ENCODE peak calls at places on chromosome 3, in four cellular contexts. G is bronchial epithelial cell, Q is right atrium auricular region, V is NCI-H2081. B is an unnamed sample.

GRCh38 chr3:121651684-121652083 is 9.0 kb downstream of the HCLS1 start:
- DNase-seq in Q (no peak), V (peak), G (peak), B (peak)

GRCh38 chr3:43774799-43775198 is 84.1 kb downstream of the ABHD5 start:
- DNase-seq in V (no peak), Q (no peak), G (no peak), B (no peak)

GRCh38 chr3:191330309-191330712 is at the start of gene UTS2B:
- DNase-seq in V (no peak), Q (no peak), G (peak), B (peak)

GRCh38 chr3:170690133-170690981 is 104.5 kb upstream of the SLC7A14 start:
- DNase-seq in V (peak), Q (peak), G (no peak), B (peak)

GRCh38 chr3:149879872-149880271 is 66.9 kb downstream of the RNF13 start:
- DNase-seq in V (peak), Q (peak), G (peak), B (peak)

GRCh38 chr3:94226058-94226457 is 163.2 kb downstream of the NSUN3 start:
- DNase-seq in V (no peak), Q (no peak), G (peak), B (peak)

GRCh38 chr3:123372789-123373534 is 75.9 kb downstream of the ADCY5 start:
- DNase-seq in V (no peak), Q (no peak), G (peak), B (no peak)

GRCh38 chr3:17795733-17796132 is 53.3 kb upstream of the TBC1D5 start:
- DNase-seq in V (no peak), Q (no peak), G (peak), B (no peak)

GRCh38 chr3:4290272-4290893 is 12.8 kb upstream of the SETMAR start:
- DNase-seq in Q (no peak), V (no peak), G (peak), B (peak)

GRCh38 chr3:196989721-196990262 is 21.2 kb upstream of the PIGZ start:
- DNase-seq in Q (no peak), G (no peak), V (no peak), B (no peak)

GRCh38 chr3:30352919-30353318 is 253.5 kb upstream of the TGFBR2 start:
- DNase-seq in V (no peak), G (no peak), Q (no peak), B (no peak)

GRCh38 chr3:7190094-7190493 is 329.2 kb downstream of the GRM7 start:
- DNase-seq in V (no peak), G (no peak), Q (no peak), B (peak)

GRCh38 chr3:14791343-14791945 is 27.3 kb upstream of the FGD5 start:
- DNase-seq in Q (peak), V (peak), G (peak), B (peak)

GRCh38 chr3:41199866-41200668 is 762 bp downstream of the CTNNB1 start:
- DNase-seq in G (peak), V (no peak), Q (no peak), B (peak)

GRCh38 chr3:36871379-36872126 is 73.3 kb downstream of the TRANK1 start:
- DNase-seq in Q (no peak), G (no peak), V (no peak), B (no peak)

GRCh38 chr3:60839242-60839641 is 412.0 kb downstream of the FHIT start:
- DNase-seq in G (peak), V (no peak), Q (no peak), B (peak)

GRCh38 chr3:50608278-50608677 is 3.3 kb downstream of the CISH start:
- DNase-seq in G (no peak), Q (no peak), V (no peak), B (no peak)

GRCh38 chr3:117059054-117059989 is 349.7 kb downstream of the TUSC7 start:
- DNase-seq in V (peak), G (peak), Q (no peak), B (peak)

GRCh38 chr3:37072892-37073291 is 79.6 kb downstream of the MLH1 start:
- DNase-seq in V (no peak), G (peak), Q (no peak), B (no peak)

GRCh38 chr3:196235452-196236122 is 19.3 kb downstream of the SLC51A start:
- DNase-seq in G (no peak), V (no peak), Q (no peak), B (no peak)

GRCh38 chr3:101010316-101010715 is 17.1 kb upstream of the ABI3BP start:
- DNase-seq in G (peak), Q (no peak), V (no peak), B (no peak)

GRCh38 chr3:112979244-112979832 is 4.4 kb upstream of the CD200R1 start:
- DNase-seq in V (peak), G (peak), Q (no peak), B (peak)

GRCh38 chr3:72258786-72259185 is 473.8 kb upstream of the PROK2 start:
- DNase-seq in V (no peak), Q (no peak), G (no peak), B (no peak)

GRCh38 chr3:67610458-67610857 is 44.0 kb downstream of the SUCLG2 start:
- DNase-seq in V (no peak), Q (no peak), G (peak), B (peak)

GRCh38 chr3:182165234-182165633 is 453.5 kb downstream of the SOX2 start:
- DNase-seq in V (no peak), G (peak), Q (no peak), B (peak)

GRCh38 chr3:129061077-129061887 is 703 bp downstream of the GP9 start:
- DNase-seq in V (no peak), Q (no peak), G (no peak), B (no peak)

GRCh38 chr3:181633556-181633955 is 78.2 kb upstream of the SOX2 start:
- DNase-seq in G (no peak), Q (no peak), V (no peak), B (no peak)

GRCh38 chr3:5217824-5218595 is 30.5 kb downstream of the EDEM1 start:
- DNase-seq in Q (no peak), V (no peak), G (no peak), B (no peak)

GRCh38 chr3:125684199-125684598 is 88.9 kb upstream of the OSBPL11 start:
- DNase-seq in V (no peak), G (no peak), Q (no peak), B (no peak)

GRCh38 chr3:19103510-19103909 is 44.8 kb upstream of the KCNH8 start:
- DNase-seq in G (no peak), Q (no peak), V (no peak), B (no peak)

GRCh38 chr3:139113231-139113749 is 68.6 kb upstream of the PRR23C start:
- DNase-seq in G (no peak), V (no peak), Q (peak), B (peak)

GRCh38 chr3:197516517-197516889 is 39.3 kb downstream of the BDH1 start:
- DNase-seq in G (peak), V (no peak), Q (no peak), B (peak)

GRCh38 chr3:179410317-179410716 is 41.0 kb downstream of the GNB4 start:
- DNase-seq in Q (no peak), V (no peak), G (no peak), B (peak)

GRCh38 chr3:192445768-192446644 is 281.3 kb downstream of the FGF12 start:
- DNase-seq in G (no peak), V (peak), Q (no peak), B (peak)

GRCh38 chr3:67522081-67522480 is 132.3 kb downstream of the SUCLG2 start:
- DNase-seq in Q (no peak), V (no peak), G (no peak), B (no peak)

GRCh38 chr3:148175215-148175614 is 522.5 kb upstream of the AGTR1 start:
- DNase-seq in V (no peak), Q (no peak), G (peak), B (no peak)